ENCODE peak calls at places on chromosomes 2 and 18, in ten cellular contexts. W, A, K, I, G, U, M, E, S and H are unnamed samples.

GRCh38 chr2:11326692-11327211 is 17.7 kb downstream of the ROCK2 start:
- DNase-seq in E (no peak), I (no peak), G (no peak), S (no peak), M (no peak), U (no peak), W (no peak), K (no peak), A (no peak), H (no peak)

GRCh38 chr2:129113776-129114175 is 795.1 kb upstream of the HS6ST1 start:
- DNase-seq in K (no peak), A (no peak), U (no peak), I (no peak), W (no peak), G (no peak), M (no peak), E (no peak), S (no peak), H (no peak)

GRCh38 chr2:182543746-182544525 is 117.1 kb upstream of the PDE1A start:
- DNase-seq in S (no peak), G (no peak), W (no peak), U (no peak), E (no peak), K (no peak), M (no peak), I (no peak), A (no peak), H (no peak)

GRCh38 chr18:8835556-8835955 is 130.2 kb downstream of the MTCL1 start:
- DNase-seq in E (no peak), A (no peak), G (no peak), M (no peak), W (no peak), K (no peak), U (no peak), S (peak), I (peak), H (no peak)

GRCh38 chr18:28905509-28905908 is 728.6 kb upstream of the CDH2 start:
- DNase-seq in W (no peak), K (peak), S (no peak), G (no peak), I (peak), M (no peak), U (no peak), A (no peak), E (no peak), H (no peak)

GRCh38 chr2:173359231-173359630 is 4.6 kb downstream of the CDCA7 start:
- DNase-seq in A (no peak), K (peak), W (no peak), G (no peak), E (no peak), I (peak), S (no peak), M (no peak), U (no peak), H (no peak)

GRCh38 chr2:2664989-2665833 is 334.1 kb upstream of the MYT1L start:
- DNase-seq in U (peak), A (no peak), E (no peak), S (no peak), K (peak), G (no peak), M (no peak), I (peak), W (no peak), H (no peak)

GRCh38 chr2:127638361-127639110 is 7.4 kb upstream of the GPR17 start:
- DNase-seq in M (no peak), I (no peak), W (no peak), E (no peak), U (no peak), K (peak), S (no peak), G (no peak), A (peak), H (no peak)

GRCh38 chr2:174174741-174175140 is 73.6 kb downstream of the OLA1 start:
- DNase-seq in W (no peak), G (no peak), E (no peak), K (no peak), A (no peak), S (no peak), M (no peak), U (no peak), I (no peak), H (no peak)

GRCh38 chr2:43303889-43304288 is 77.5 kb upstream of the ZFP36L2 start:
- DNase-seq in G (no peak), S (no peak), M (no peak), I (no peak), E (no peak), A (no peak), W (no peak), K (no peak), U (no peak), H (no peak)

GRCh38 chr18:37266290-37266689 is 299.3 kb downstream of the CELF4 start:
- DNase-seq in I (no peak), E (no peak), M (peak), A (peak), U (no peak), S (no peak), G (peak), K (no peak), W (no peak), H (peak)
- TF ChIP-seq CTCF in I (peak), E (no peak), M (peak), A (peak), U (peak), S (peak), G (peak), K (no peak), W (no peak), H (peak)

DNA sequence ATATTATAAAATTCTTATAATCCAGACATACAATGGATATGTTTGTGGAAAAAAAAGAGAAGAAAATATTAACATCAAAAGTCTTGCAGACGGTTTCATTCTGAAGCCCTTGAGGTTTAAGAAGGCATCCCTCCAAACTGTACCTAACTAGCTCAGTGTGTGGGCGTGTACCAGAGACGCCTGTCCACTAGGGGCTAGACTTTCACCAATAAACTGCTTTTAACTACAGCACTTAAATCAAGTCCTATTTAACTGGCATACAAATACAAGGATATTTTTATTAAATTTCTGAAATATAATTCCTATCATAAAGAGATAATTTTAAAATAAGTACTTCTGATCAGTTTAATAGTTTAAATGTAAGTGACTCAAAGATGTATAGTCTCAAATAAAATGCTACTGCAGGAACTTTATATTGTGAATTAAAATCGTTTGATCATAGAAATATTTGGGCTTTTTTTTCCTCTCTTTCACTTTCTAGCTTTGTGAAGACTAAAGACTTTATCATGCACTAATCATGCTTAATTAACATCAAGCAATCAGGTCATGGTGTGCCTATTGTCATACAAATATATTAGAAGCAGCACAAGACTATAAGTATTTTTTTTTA is 437.7 kb downstream of the SATB2 start:
- DNase-seq in U (peak), E (no peak), K (peak), S (peak), W (no peak), G (peak), I (peak), A (peak), M (peak), H (peak)
- TF ChIP-seq CTCF in U (peak), E (no peak), K (peak), S (peak), W (no peak), G (peak), I (peak), A (peak), M (peak), H (peak)

DNA sequence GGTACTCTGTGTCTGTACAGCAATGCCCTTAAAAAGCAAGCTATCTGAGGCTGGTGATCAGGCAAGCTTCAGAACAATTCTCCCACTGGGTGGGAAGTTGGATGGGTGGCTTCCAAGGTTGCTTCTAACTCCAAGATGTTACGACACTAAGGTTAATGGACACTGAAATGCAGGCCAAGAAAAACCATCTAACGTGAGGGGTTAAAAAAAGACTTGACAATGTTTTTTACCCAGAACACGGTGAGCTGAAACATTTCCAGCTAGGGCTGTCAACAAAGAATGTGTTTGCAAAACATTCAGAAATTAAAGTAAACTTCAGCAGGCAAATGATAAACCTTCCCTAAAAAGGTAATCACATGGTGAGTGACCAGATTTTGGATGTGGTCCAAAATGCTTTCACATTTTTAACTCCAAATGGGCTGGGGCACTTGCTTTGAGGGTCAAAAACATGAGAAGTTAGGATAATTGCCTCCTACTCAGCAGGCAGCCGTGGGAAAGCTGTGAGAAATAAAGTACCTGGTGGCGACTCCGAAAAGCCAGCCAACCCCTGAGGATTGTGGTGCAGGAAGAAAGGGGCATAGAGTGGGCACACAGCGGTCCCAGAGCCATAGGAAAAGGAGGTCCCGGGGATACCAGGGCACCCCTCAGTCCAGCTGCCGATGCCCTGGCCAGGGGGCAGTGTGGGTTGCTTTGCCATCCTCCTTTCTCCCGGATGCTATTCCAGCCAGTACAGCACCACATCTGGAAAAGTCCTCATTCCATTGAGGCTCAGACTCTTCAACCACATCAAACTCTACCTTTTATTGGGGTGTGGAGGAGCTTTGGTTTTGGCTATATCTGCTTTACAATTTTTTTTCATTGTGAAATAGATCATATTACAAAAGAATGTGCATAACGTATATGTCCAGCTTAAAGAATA is 90.0 kb upstream of the ATL2 start:
- DNase-seq in S (no peak), E (no peak), A (no peak), U (no peak), G (no peak), W (no peak), K (peak), I (peak), M (no peak), H (no peak)
- TF ChIP-seq CTCF in S (no peak), E (no peak), A (no peak), U (no peak), G (no peak), W (no peak), K (no peak), I (no peak), M (no peak), H (no peak)

DNA sequence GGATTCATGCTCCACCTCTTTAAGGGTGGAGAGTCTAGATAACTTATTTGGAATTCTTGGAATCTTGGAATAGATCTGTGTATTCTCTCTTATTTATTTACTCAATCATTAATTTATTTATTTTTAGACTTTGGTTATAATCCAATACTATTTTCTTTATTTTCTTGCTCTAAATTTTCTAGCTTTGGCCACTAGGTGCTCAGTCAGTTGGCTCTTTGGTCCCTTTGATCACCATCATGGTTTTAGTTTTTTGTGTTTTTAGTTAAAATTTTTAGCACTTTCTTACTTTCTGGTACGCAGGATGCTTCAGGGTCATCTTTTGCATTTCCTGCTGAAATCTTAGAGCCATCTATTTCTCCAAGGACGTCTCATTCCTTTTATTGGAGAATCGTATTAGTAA is 5.2 kb upstream of the PLEK start:
- DNase-seq in W (no peak), I (no peak), K (no peak), U (no peak), A (no peak), M (no peak), G (no peak), S (no peak), E (no peak), H (no peak)
- TF ChIP-seq CTCF in W (no peak), I (peak), K (peak), U (peak), A (no peak), M (peak), G (peak), S (no peak), E (no peak), H (no peak)

GRCh38 chr2:70460333-70460732 is 93.3 kb downstream of the TGFA start:
- DNase-seq in E (no peak), K (no peak), A (peak), U (no peak), G (no peak), S (no peak), M (no peak), I (no peak), W (no peak), H (no peak)
- TF ChIP-seq CTCF in E (no peak), K (no peak), A (peak), U (peak), G (no peak), S (no peak), M (no peak), I (no peak), W (no peak), H (no peak)

GRCh38 chr2:46601328-46601963 is 122.1 kb downstream of the TMEM247 start:
- DNase-seq in W (no peak), K (peak), E (no peak), U (no peak), A (no peak), G (peak), M (no peak), S (no peak), I (peak), H (no peak)
- TF ChIP-seq CTCF in W (no peak), K (peak), E (no peak), U (peak), A (no peak), G (peak), M (peak), S (peak), I (peak), H (peak)

GRCh38 chr2:160892204-160892603 is 268.0 kb upstream of the TANK start:
- DNase-seq in S (no peak), K (no peak), G (no peak), U (no peak), M (no peak), A (no peak), I (no peak), W (no peak), E (no peak), H (no peak)
- TF ChIP-seq CTCF in S (no peak), K (no peak), G (no peak), U (no peak), M (no peak), A (no peak), I (no peak), W (no peak), E (no peak), H (no peak)

GRCh38 chr2:222677981-222678380 is 6.5 kb downstream of the MOGAT1 start:
- DNase-seq in M (no peak), W (no peak), E (no peak), G (no peak), U (no peak), I (no peak), A (peak), S (no peak), K (no peak), H (no peak)
- TF ChIP-seq CTCF in M (no peak), W (no peak), E (no peak), G (peak), U (no peak), I (no peak), A (no peak), S (no peak), K (peak), H (no peak)